ENCODE peak calls at places on chromosomes 7 and 10, in five cellular contexts. One of them, this sample, is unnamed.

GRCh38 chr7:128361463-128362441 is at the start of gene PRRT4:
- DNase-seq in NB4: peak
- DNase-seq in astrocyte of the spinal cord: no peak
- DNase-seq in HepG2: no peak
- DNase-seq in stomach: peak
- DNase-seq in this sample: peak

GRCh38 chr7:1939434-1940401 is 269.6 kb downstream of the ELFN1 start:
- DNase-seq in stomach: no peak
- DNase-seq in NB4: peak
- DNase-seq in astrocyte of the spinal cord: no peak
- DNase-seq in HepG2: no peak
- DNase-seq in this sample: no peak

GRCh38 chr10:23417254-23417653 is 21.6 kb upstream of the OTUD1 start:
- DNase-seq in NB4: no peak
- DNase-seq in astrocyte of the spinal cord: no peak
- DNase-seq in stomach: no peak
- DNase-seq in HepG2: no peak
- DNase-seq in this sample: no peak

GRCh38 chr7:5425507-5426225 is 2.0 kb upstream of the TNRC18 start:
- DNase-seq in astrocyte of the spinal cord: peak
- DNase-seq in NB4: peak
- DNase-seq in HepG2: peak
- DNase-seq in stomach: peak
- DNase-seq in this sample: peak

GRCh38 chr7:153590136-153590535 is 462.1 kb upstream of the DPP6 start:
- DNase-seq in stomach: no peak
- DNase-seq in astrocyte of the spinal cord: no peak
- DNase-seq in HepG2: no peak
- DNase-seq in NB4: no peak
- DNase-seq in this sample: no peak

GRCh38 chr10:132933308-132934042 is 8.9 kb downstream of the CFAP46 start:
- DNase-seq in NB4: no peak
- DNase-seq in astrocyte of the spinal cord: no peak
- DNase-seq in stomach: no peak
- DNase-seq in HepG2: no peak
- DNase-seq in this sample: no peak

GRCh38 chr10:63068246-63068645 is 64.9 kb upstream of the NRBF2 start:
- DNase-seq in NB4: peak
- DNase-seq in stomach: no peak
- DNase-seq in HepG2: no peak
- DNase-seq in astrocyte of the spinal cord: no peak
- DNase-seq in this sample: no peak

GRCh38 chr10:77673086-77673485 is 35.5 kb upstream of the KCNMA1 start:
- DNase-seq in stomach: no peak
- DNase-seq in NB4: no peak
- DNase-seq in HepG2: no peak
- DNase-seq in astrocyte of the spinal cord: peak
- DNase-seq in this sample: no peak

GRCh38 chr7:36686499-36686898 is 37.8 kb downstream of the AOAH start:
- DNase-seq in NB4: peak
- DNase-seq in HepG2: no peak
- DNase-seq in stomach: no peak
- DNase-seq in astrocyte of the spinal cord: peak
- DNase-seq in this sample: no peak

GRCh38 chr10:70433581-70434280 is 7.8 kb downstream of the NODAL start:
- DNase-seq in stomach: no peak
- DNase-seq in NB4: no peak
- DNase-seq in astrocyte of the spinal cord: no peak
- DNase-seq in HepG2: no peak
- DNase-seq in this sample: no peak

GRCh38 chr10:70426835-70427234 is 14.6 kb downstream of the NODAL start:
- DNase-seq in astrocyte of the spinal cord: no peak
- DNase-seq in NB4: no peak
- DNase-seq in stomach: no peak
- DNase-seq in HepG2: no peak
- DNase-seq in this sample: no peak

GRCh38 chr10:70432561-70433263 is 8.8 kb downstream of the NODAL start:
- DNase-seq in stomach: no peak
- DNase-seq in NB4: no peak
- DNase-seq in HepG2: no peak
- DNase-seq in astrocyte of the spinal cord: no peak
- DNase-seq in this sample: no peak

GRCh38 chr10:70432101-70432500 is 9.4 kb downstream of the NODAL start:
- DNase-seq in stomach: no peak
- DNase-seq in NB4: no peak
- DNase-seq in astrocyte of the spinal cord: peak
- DNase-seq in HepG2: peak
- DNase-seq in this sample: no peak

DNA sequence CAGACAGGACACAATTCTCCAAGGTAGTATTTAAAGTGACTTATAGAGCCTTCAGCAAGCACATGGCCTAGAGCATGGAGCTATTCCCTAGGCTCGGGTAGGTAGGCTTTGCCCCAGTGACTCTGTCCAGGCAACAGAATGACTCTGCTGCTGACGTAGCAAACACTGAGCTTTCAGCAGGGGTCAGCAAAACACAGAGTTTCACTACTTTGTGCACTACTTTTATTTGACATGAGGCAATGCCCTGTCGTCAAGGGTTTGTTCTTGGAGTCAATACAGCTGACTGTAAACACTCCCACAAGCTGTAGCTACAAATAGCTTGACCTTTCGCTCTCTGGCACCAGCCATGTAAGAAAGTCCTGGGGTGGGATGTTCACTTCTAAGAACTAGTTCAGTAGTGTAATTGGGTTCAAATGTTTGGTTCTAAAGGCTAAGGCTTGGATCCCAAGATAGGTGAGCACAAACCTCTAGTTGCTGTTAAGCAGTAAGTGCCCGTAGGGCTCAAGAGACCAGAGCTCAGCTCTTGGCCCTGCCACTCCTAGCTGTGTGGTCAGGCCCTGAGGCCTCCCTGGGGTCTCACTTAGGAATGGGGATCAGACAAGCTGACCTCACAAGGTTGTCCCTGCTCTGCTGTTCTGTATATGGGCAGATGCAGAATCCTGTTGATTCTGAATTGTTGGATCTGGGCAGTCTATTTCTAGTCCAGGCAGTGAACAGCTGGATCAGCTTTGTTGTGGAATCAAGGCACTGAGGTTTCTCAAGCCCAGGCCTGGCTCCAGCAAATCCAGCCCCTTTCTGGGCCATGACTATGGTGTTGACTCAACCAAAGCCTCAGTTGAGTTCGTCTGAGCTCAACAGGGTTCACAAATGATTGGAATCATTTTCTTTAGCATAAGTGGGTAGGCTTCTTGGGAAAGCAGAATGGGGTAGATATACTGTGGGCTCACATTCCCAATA is 10.7 kb downstream of the NODAL start:
- DNase-seq in astrocyte of the spinal cord: peak
- DNase-seq in stomach: peak
- DNase-seq in HepG2: peak
- DNase-seq in NB4: peak
- DNase-seq in this sample: no peak
- TF ChIP-seq CTCF in astrocyte of the spinal cord: no peak
- TF ChIP-seq CTCF in stomach: no peak
- TF ChIP-seq CTCF in HepG2: peak
- TF ChIP-seq CTCF in NB4: peak
- TF ChIP-seq CTCF in this sample: no peak

DNA sequence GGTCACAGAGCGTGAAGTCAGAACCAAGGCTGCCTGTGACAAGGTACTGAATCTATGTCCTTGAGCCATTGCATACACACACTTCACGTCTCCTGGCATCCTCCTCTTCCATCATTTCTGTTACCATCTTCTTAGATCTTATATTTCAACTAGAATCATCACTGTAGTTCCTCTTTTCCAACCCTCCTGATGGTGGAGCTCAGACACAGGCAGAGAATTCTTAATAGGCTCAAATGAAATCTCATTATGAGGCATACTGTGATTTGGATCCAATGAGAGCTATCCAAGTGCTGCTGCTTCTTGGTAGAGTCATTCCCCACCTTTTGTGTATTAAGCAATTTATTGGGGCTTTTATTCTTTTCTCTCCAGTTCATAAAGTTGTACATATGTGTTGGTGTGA is 113.2 kb downstream of the CALCR start:
- DNase-seq in NB4: peak
- DNase-seq in astrocyte of the spinal cord: no peak
- DNase-seq in HepG2: no peak
- DNase-seq in stomach: no peak
- DNase-seq in this sample: no peak
- TF ChIP-seq CTCF in NB4: peak
- TF ChIP-seq CTCF in astrocyte of the spinal cord: no peak
- TF ChIP-seq CTCF in HepG2: no peak
- TF ChIP-seq CTCF in stomach: no peak
- TF ChIP-seq CTCF in this sample: no peak

GRCh38 chr7:41693150-41693997 is 9.5 kb downstream of the INHBA start:
- DNase-seq in HepG2: no peak
- DNase-seq in NB4: peak
- DNase-seq in astrocyte of the spinal cord: no peak
- DNase-seq in stomach: no peak
- DNase-seq in this sample: no peak
- TF ChIP-seq CTCF in HepG2: no peak
- TF ChIP-seq CTCF in NB4: no peak
- TF ChIP-seq CTCF in astrocyte of the spinal cord: peak
- TF ChIP-seq CTCF in stomach: no peak
- TF ChIP-seq CTCF in this sample: peak

GRCh38 chr7:24463474-24463873 is 109.8 kb upstream of the PALS2 start:
- DNase-seq in stomach: no peak
- DNase-seq in astrocyte of the spinal cord: no peak
- DNase-seq in NB4: no peak
- DNase-seq in HepG2: no peak
- DNase-seq in this sample: no peak

GRCh38 chr7:24469118-24469517 is 104.1 kb upstream of the PALS2 start:
- DNase-seq in NB4: no peak
- DNase-seq in HepG2: no peak
- DNase-seq in astrocyte of the spinal cord: no peak
- DNase-seq in stomach: no peak
- DNase-seq in this sample: no peak

GRCh38 chr7:24464846-24465245 is 108.4 kb upstream of the PALS2 start:
- DNase-seq in astrocyte of the spinal cord: no peak
- DNase-seq in HepG2: no peak
- DNase-seq in stomach: no peak
- DNase-seq in NB4: no peak
- DNase-seq in this sample: no peak

GRCh38 chr7:24462984-24463383 is 110.3 kb upstream of the PALS2 start:
- DNase-seq in stomach: no peak
- DNase-seq in astrocyte of the spinal cord: no peak
- DNase-seq in HepG2: no peak
- DNase-seq in NB4: no peak
- DNase-seq in this sample: no peak

GRCh38 chr7:24466109-24466768 is 107.0 kb upstream of the PALS2 start:
- DNase-seq in HepG2: peak
- DNase-seq in astrocyte of the spinal cord: no peak
- DNase-seq in NB4: no peak
- DNase-seq in stomach: no peak
- DNase-seq in this sample: no peak
- TF ChIP-seq CTCF in HepG2: no peak
- TF ChIP-seq CTCF in astrocyte of the spinal cord: no peak
- TF ChIP-seq CTCF in NB4: no peak
- TF ChIP-seq CTCF in stomach: no peak
- TF ChIP-seq CTCF in this sample: no peak

DNA sequence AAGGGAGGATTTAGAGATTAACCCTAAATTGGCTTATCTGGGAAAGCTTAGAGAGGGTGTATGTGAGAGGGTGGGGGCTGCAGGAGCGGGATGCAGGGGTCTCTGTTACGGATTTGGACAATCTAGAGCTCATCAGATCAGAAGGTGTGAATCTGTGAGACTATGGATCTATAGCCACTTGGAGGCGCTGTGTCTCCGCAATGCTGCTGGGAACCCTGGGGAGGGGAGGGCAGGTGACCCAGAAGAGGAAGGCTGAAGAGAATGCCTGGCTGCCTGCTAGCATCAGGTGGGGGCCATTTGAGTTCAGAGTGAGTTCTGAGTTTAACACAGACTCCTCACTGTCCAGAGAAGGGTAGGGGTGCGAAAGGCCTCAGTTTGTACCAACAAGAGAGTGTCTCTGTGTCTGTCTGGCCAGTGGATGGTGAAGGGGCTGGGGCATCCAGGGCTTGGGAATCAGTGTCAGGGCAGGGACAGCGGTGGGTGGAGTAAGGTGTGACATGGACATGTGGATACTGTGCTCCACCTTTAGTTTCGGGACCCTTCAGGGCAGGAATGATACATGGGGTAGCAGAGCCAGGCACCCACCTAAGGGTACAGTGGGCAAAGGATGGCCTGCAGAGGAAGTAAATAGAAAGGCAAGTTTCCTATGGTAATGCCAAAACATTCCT is 187.3 kb upstream of the PRSS58 start:
- DNase-seq in stomach: no peak
- DNase-seq in HepG2: no peak
- DNase-seq in NB4: peak
- DNase-seq in astrocyte of the spinal cord: no peak
- DNase-seq in this sample: peak
- TF ChIP-seq CTCF in stomach: no peak
- TF ChIP-seq CTCF in HepG2: peak
- TF ChIP-seq CTCF in NB4: peak
- TF ChIP-seq CTCF in astrocyte of the spinal cord: peak
- TF ChIP-seq CTCF in this sample: peak

DNA sequence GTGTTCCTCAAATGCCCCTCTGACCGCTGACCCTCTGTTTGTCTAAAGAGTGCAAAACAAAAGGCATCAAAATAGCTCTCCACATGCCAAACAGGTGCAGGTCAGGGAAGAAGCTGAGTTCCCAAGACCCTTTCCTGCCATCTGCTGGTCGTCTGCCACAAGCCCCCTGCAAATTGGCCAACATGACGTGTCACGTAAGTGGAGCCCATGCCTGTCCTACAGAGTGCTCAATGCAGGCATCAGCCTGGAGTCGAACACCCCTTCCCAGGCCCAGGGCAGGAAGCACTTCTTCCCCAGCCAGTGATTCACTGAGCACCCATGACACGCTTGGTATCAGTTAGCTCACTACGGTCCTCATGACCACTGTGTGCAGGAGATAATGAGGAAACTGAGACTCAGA is 14.1 kb downstream of the TMEM72 start:
- DNase-seq in NB4: peak
- DNase-seq in stomach: no peak
- DNase-seq in astrocyte of the spinal cord: no peak
- DNase-seq in HepG2: peak
- DNase-seq in this sample: peak
- TF ChIP-seq CTCF in NB4: peak
- TF ChIP-seq CTCF in stomach: no peak
- TF ChIP-seq CTCF in astrocyte of the spinal cord: peak
- TF ChIP-seq CTCF in HepG2: peak
- TF ChIP-seq CTCF in this sample: peak

GRCh38 chr7:120993575-120994191 is 5.2 kb downstream of the CPED1 start:
- DNase-seq in HepG2: no peak
- DNase-seq in stomach: no peak
- DNase-seq in astrocyte of the spinal cord: no peak
- DNase-seq in NB4: no peak
- DNase-seq in this sample: no peak
- TF ChIP-seq CTCF in HepG2: no peak
- TF ChIP-seq CTCF in stomach: no peak
- TF ChIP-seq CTCF in astrocyte of the spinal cord: no peak
- TF ChIP-seq CTCF in NB4: no peak
- TF ChIP-seq CTCF in this sample: no peak

This sample was measured in endothelial cell.